ENCODE peak calls at places on chromosome 12, in five cellular contexts. One of them, this sample, is unnamed.

GRCh38 chr12:82527165-82527780 is 159.4 kb upstream of the TMTC2 start:
- DNase-seq in fibroblast of mammary gland: peak; percentile 69
- DNase-seq in lower leg skin: peak; percentile 16
- DNase-seq in right atrium auricular region: no peak
- DNase-seq in cardiac muscle cell: peak; percentile 78
- DNase-seq in this sample: no peak

GRCh38 chr12:121628037-121628436 is 1.7 kb downstream of the ORAI1 start:
- DNase-seq in fibroblast of mammary gland: no peak
- DNase-seq in lower leg skin: no peak
- DNase-seq in right atrium auricular region: no peak
- DNase-seq in cardiac muscle cell: no peak
- DNase-seq in this sample: no peak

GRCh38 chr12:662541-663292 is 528 bp downstream of the NINJ2 start:
- DNase-seq in fibroblast of mammary gland: no peak
- DNase-seq in lower leg skin: no peak
- DNase-seq in right atrium auricular region: no peak
- DNase-seq in cardiac muscle cell: no peak
- DNase-seq in this sample: no peak

GRCh38 chr12:4143909-4144308 is 129.7 kb upstream of the CCND2 start:
- DNase-seq in fibroblast of mammary gland: no peak
- DNase-seq in lower leg skin: no peak
- DNase-seq in right atrium auricular region: no peak
- DNase-seq in cardiac muscle cell: no peak
- DNase-seq in this sample: no peak

GRCh38 chr12:13203028-13203922 is 6.7 kb downstream of the EMP1 start:
- DNase-seq in fibroblast of mammary gland: peak; percentile 87
- DNase-seq in lower leg skin: peak; percentile 80
- DNase-seq in right atrium auricular region: peak; percentile 83
- DNase-seq in cardiac muscle cell: peak; percentile 35
- DNase-seq in this sample: no peak

GRCh38 chr12:42382013-42382696 is 56.2 kb downstream of the PPHLN1 start:
- DNase-seq in fibroblast of mammary gland: peak; percentile 38
- DNase-seq in lower leg skin: no peak
- DNase-seq in right atrium auricular region: no peak
- DNase-seq in cardiac muscle cell: no peak
- DNase-seq in this sample: no peak

GRCh38 chr12:1800646-1801284 is 19.6 kb upstream of the LRTM2 start:
- DNase-seq in fibroblast of mammary gland: peak; percentile 66
- DNase-seq in lower leg skin: no peak
- DNase-seq in right atrium auricular region: no peak
- DNase-seq in cardiac muscle cell: peak; percentile 81
- DNase-seq in this sample: no peak

GRCh38 chr12:52663420-52663819 is 11.4 kb upstream of the KRT2 start:
- DNase-seq in fibroblast of mammary gland: no peak
- DNase-seq in lower leg skin: no peak
- DNase-seq in right atrium auricular region: no peak
- DNase-seq in cardiac muscle cell: no peak
- DNase-seq in this sample: no peak

GRCh38 chr12:93616584-93617101 is 44.2 kb downstream of the SOCS2 start:
- DNase-seq in fibroblast of mammary gland: peak; percentile 91
- DNase-seq in lower leg skin: no peak
- DNase-seq in right atrium auricular region: no peak
- DNase-seq in cardiac muscle cell: no peak
- DNase-seq in this sample: peak; percentile 48

GRCh38 chr12:98696036-98696646 is 51.1 kb downstream of the APAF1 start:
- DNase-seq in fibroblast of mammary gland: no peak
- DNase-seq in lower leg skin: no peak
- DNase-seq in right atrium auricular region: no peak
- DNase-seq in cardiac muscle cell: no peak
- DNase-seq in this sample: no peak

GRCh38 chr12:100959481-100959880 is 164.9 kb downstream of the ANO4 start:
- DNase-seq in fibroblast of mammary gland: peak; percentile 78
- DNase-seq in lower leg skin: no peak
- DNase-seq in right atrium auricular region: no peak
- DNase-seq in cardiac muscle cell: no peak
- DNase-seq in this sample: no peak

GRCh38 chr12:65740873-65741600 is 83.2 kb upstream of the HMGA2 start:
- DNase-seq in fibroblast of mammary gland: peak; percentile 66
- DNase-seq in lower leg skin: peak; percentile 56
- DNase-seq in right atrium auricular region: no peak
- DNase-seq in cardiac muscle cell: peak; percentile 88
- DNase-seq in this sample: peak; percentile 93

GRCh38 chr12:32301216-32301615 is 98.1 kb upstream of the FGD4 start:
- DNase-seq in fibroblast of mammary gland: no peak
- DNase-seq in lower leg skin: no peak
- DNase-seq in right atrium auricular region: no peak
- DNase-seq in cardiac muscle cell: no peak
- DNase-seq in this sample: no peak

GRCh38 chr12:57456145-57456700 is 1.1 kb downstream of the INHBE start:
- DNase-seq in fibroblast of mammary gland: peak; percentile 24
- DNase-seq in lower leg skin: no peak
- DNase-seq in right atrium auricular region: no peak
- DNase-seq in cardiac muscle cell: peak; percentile 75
- DNase-seq in this sample: no peak

GRCh38 chr12:18368594-18368993 is 107.3 kb downstream of the PIK3C2G start:
- DNase-seq in fibroblast of mammary gland: no peak
- DNase-seq in lower leg skin: no peak
- DNase-seq in right atrium auricular region: no peak
- DNase-seq in cardiac muscle cell: no peak
- DNase-seq in this sample: no peak

GRCh38 chr12:115135800-115136211 is 451.8 kb upstream of the TBX3 start:
- DNase-seq in fibroblast of mammary gland: peak; percentile 19
- DNase-seq in lower leg skin: peak; percentile 19
- DNase-seq in right atrium auricular region: peak; percentile 72
- DNase-seq in cardiac muscle cell: peak; percentile 82
- DNase-seq in this sample: no peak

GRCh38 chr12:94290353-94290752 is 142.0 kb downstream of the PLXNC1 start:
- DNase-seq in fibroblast of mammary gland: no peak
- DNase-seq in lower leg skin: no peak
- DNase-seq in right atrium auricular region: no peak
- DNase-seq in cardiac muscle cell: peak; percentile 85
- DNase-seq in this sample: no peak

GRCh38 chr12:12645485-12645884 is 33.8 kb downstream of the CREBL2 start:
- DNase-seq in fibroblast of mammary gland: peak; percentile 52
- DNase-seq in lower leg skin: no peak
- DNase-seq in right atrium auricular region: no peak
- DNase-seq in cardiac muscle cell: peak; percentile 36
- DNase-seq in this sample: no peak

GRCh38 chr12:102480401-102480800 is at the start of gene IGF1:
- DNase-seq in fibroblast of mammary gland: peak; percentile 56
- DNase-seq in lower leg skin: no peak
- DNase-seq in right atrium auricular region: no peak
- DNase-seq in cardiac muscle cell: no peak
- DNase-seq in this sample: no peak

GRCh38 chr12:76192416-76192815 is 107.9 kb upstream of the NAP1L1 start:
- DNase-seq in fibroblast of mammary gland: no peak
- DNase-seq in lower leg skin: no peak
- DNase-seq in right atrium auricular region: no peak
- DNase-seq in cardiac muscle cell: no peak
- DNase-seq in this sample: no peak

GRCh38 chr12:1922985-1923384 is 4.5 kb upstream of the CACNA2D4 start:
- DNase-seq in fibroblast of mammary gland: no peak
- DNase-seq in lower leg skin: no peak
- DNase-seq in right atrium auricular region: no peak
- DNase-seq in cardiac muscle cell: no peak
- DNase-seq in this sample: no peak

GRCh38 chr12:3418609-3419469 is 72.2 kb upstream of the PRMT8 start:
- DNase-seq in fibroblast of mammary gland: no peak
- DNase-seq in lower leg skin: no peak
- DNase-seq in right atrium auricular region: peak; percentile 11
- DNase-seq in cardiac muscle cell: no peak
- DNase-seq in this sample: no peak

GRCh38 chr12:6779667-6780459 is 7.5 kb downstream of the LAG3 start:
- DNase-seq in fibroblast of mammary gland: no peak
- DNase-seq in lower leg skin: no peak
- DNase-seq in right atrium auricular region: no peak
- DNase-seq in cardiac muscle cell: no peak
- DNase-seq in this sample: no peak

GRCh38 chr12:26017484-26018211 is 59.2 kb downstream of the RASSF8 start:
- DNase-seq in fibroblast of mammary gland: peak; percentile 53
- DNase-seq in lower leg skin: no peak
- DNase-seq in right atrium auricular region: no peak
- DNase-seq in cardiac muscle cell: peak; percentile 58
- DNase-seq in this sample: no peak

GRCh38 chr12:102120564-102120873 is 536 bp downstream of the PARPBP start:
- DNase-seq in fibroblast of mammary gland: no peak
- DNase-seq in lower leg skin: no peak
- DNase-seq in right atrium auricular region: no peak
- DNase-seq in cardiac muscle cell: no peak
- DNase-seq in this sample: no peak

GRCh38 chr12:88945041-88945732 is 364.9 kb upstream of the KITLG start:
- DNase-seq in fibroblast of mammary gland: no peak
- DNase-seq in lower leg skin: no peak
- DNase-seq in right atrium auricular region: no peak
- DNase-seq in cardiac muscle cell: no peak
- DNase-seq in this sample: no peak

GRCh38 chr12:6038160-6038559 is 86.3 kb downstream of the VWF start:
- DNase-seq in fibroblast of mammary gland: peak; percentile 80
- DNase-seq in lower leg skin: no peak
- DNase-seq in right atrium auricular region: no peak
- DNase-seq in cardiac muscle cell: peak; percentile 85
- DNase-seq in this sample: no peak

GRCh38 chr12:34048714-34049113 is 26.4 kb downstream of the ALG10 start:
- DNase-seq in fibroblast of mammary gland: no peak
- DNase-seq in lower leg skin: no peak
- DNase-seq in right atrium auricular region: no peak
- DNase-seq in cardiac muscle cell: no peak
- DNase-seq in this sample: no peak

GRCh38 chr12:22275847-22276246 is 58.7 kb downstream of the ST8SIA1 start:
- DNase-seq in fibroblast of mammary gland: peak; percentile 99
- DNase-seq in lower leg skin: peak; percentile 95
- DNase-seq in right atrium auricular region: peak; percentile 94
- DNase-seq in cardiac muscle cell: peak; percentile 37
- DNase-seq in this sample: peak; percentile 91

GRCh38 chr12:112258926-112259325 is 123.3 kb downstream of the HECTD4 start:
- DNase-seq in fibroblast of mammary gland: no peak
- DNase-seq in lower leg skin: no peak
- DNase-seq in right atrium auricular region: no peak
- DNase-seq in cardiac muscle cell: no peak
- DNase-seq in this sample: no peak

GRCh38 chr12:33614630-33615029 is 175.0 kb upstream of the SYT10 start:
- DNase-seq in fibroblast of mammary gland: no peak
- DNase-seq in lower leg skin: no peak
- DNase-seq in right atrium auricular region: no peak
- DNase-seq in cardiac muscle cell: no peak
- DNase-seq in this sample: no peak

GRCh38 chr12:15232959-15233358 is 11.7 kb upstream of the RERG start:
- DNase-seq in fibroblast of mammary gland: no peak
- DNase-seq in lower leg skin: no peak
- DNase-seq in right atrium auricular region: no peak
- DNase-seq in cardiac muscle cell: no peak
- DNase-seq in this sample: no peak

DNA sequence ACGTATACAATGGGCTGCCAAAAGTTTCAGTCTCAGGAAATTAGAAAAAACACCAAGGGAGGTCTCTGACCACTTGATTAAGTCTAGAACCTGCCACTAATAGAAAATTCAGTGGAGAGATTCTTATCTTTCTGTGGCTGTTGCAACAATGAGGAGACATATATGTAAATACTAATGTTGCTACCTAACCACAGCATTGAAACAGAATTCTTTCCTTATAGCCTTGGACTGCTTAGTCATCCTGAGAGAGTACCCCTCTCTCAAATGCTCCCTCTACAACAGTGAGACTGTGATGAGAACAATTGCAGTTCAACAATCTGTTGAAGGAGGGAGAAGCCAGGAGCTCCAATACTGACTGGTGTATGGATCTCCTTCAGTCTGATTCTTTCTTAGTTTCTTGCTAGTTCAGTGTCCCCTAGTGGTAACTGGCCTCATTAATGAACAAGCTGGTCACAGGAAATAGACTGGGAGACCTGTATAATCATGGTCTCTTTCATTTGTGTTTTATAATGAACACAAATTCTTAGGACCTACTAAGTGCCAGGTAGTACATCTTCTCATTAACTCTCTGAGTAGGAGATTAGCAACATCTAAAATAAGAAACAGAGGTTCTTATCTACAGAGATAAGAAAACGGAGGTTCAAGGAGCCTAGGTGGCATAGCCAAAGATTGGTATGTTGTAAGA is 164.5 kb downstream of the SLC38A4 start:
- DNase-seq in fibroblast of mammary gland: peak; percentile 93
- DNase-seq in lower leg skin: peak; percentile 42
- DNase-seq in right atrium auricular region: no peak
- DNase-seq in cardiac muscle cell: peak; percentile 78
- DNase-seq in this sample: no peak
- TF ChIP-seq CTCF in fibroblast of mammary gland: peak; percentile 93
- TF ChIP-seq CTCF in lower leg skin: no peak
- TF ChIP-seq CTCF in right atrium auricular region: peak; percentile 85
- TF ChIP-seq CTCF in cardiac muscle cell: peak; percentile 83
- TF ChIP-seq CTCF in this sample: peak; percentile 85

GRCh38 chr12:49225551-49226166 is 36.8 kb upstream of the TUBA1A start:
- DNase-seq in fibroblast of mammary gland: peak; percentile 63
- DNase-seq in lower leg skin: no peak
- DNase-seq in right atrium auricular region: no peak
- DNase-seq in cardiac muscle cell: no peak
- DNase-seq in this sample: no peak
- TF ChIP-seq CTCF in fibroblast of mammary gland: peak; percentile 35
- TF ChIP-seq CTCF in lower leg skin: no peak
- TF ChIP-seq CTCF in right atrium auricular region: no peak
- TF ChIP-seq CTCF in cardiac muscle cell: peak; percentile 29
- TF ChIP-seq CTCF in this sample: no peak

GRCh38 chr12:74415633-74416032 is 122.0 kb upstream of the ATXN7L3B start:
- DNase-seq in fibroblast of mammary gland: peak; percentile 21
- DNase-seq in lower leg skin: no peak
- DNase-seq in right atrium auricular region: no peak
- DNase-seq in cardiac muscle cell: peak; percentile 42
- DNase-seq in this sample: no peak
- TF ChIP-seq CTCF in fibroblast of mammary gland: peak; percentile 62
- TF ChIP-seq CTCF in lower leg skin: no peak
- TF ChIP-seq CTCF in right atrium auricular region: no peak
- TF ChIP-seq CTCF in cardiac muscle cell: peak; percentile 49
- TF ChIP-seq CTCF in this sample: peak; percentile 65

GRCh38 chr12:39805651-39806050 is 186.0 kb upstream of the ABCD2 start:
- DNase-seq in fibroblast of mammary gland: no peak
- DNase-seq in lower leg skin: no peak
- DNase-seq in right atrium auricular region: no peak
- DNase-seq in cardiac muscle cell: no peak
- DNase-seq in this sample: no peak

GRCh38 chr12:39803151-39803550 is 183.5 kb upstream of the ABCD2 start:
- DNase-seq in fibroblast of mammary gland: no peak
- DNase-seq in lower leg skin: no peak
- DNase-seq in right atrium auricular region: no peak
- DNase-seq in cardiac muscle cell: no peak
- DNase-seq in this sample: no peak

GRCh38 chr12:39804479-39805241 is 185.1 kb upstream of the ABCD2 start:
- DNase-seq in fibroblast of mammary gland: peak; percentile 4
- DNase-seq in lower leg skin: no peak
- DNase-seq in right atrium auricular region: no peak
- DNase-seq in cardiac muscle cell: no peak
- DNase-seq in this sample: no peak

DNA sequence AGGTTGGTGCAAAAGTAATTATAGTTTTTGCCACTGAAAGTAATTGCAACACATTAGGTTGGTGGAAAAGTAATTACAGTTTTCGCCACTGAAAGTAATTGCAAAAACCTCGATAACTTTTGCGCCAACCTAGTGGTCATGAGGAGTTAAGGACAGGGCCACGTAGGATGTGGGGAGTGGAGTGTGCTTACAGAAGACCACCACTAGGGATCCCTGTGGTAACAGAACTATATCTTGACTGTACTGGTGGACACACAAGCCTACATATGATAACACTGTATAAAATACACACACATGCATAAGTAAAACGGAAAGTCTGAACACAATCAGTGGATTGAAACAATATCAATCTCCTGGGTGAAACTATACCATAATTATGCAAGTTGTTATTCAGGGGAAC is 187.4 kb upstream of the ABCD2 start:
- DNase-seq in fibroblast of mammary gland: peak; percentile 30
- DNase-seq in lower leg skin: no peak
- DNase-seq in right atrium auricular region: no peak
- DNase-seq in cardiac muscle cell: peak; percentile 15
- DNase-seq in this sample: no peak
- TF ChIP-seq CTCF in fibroblast of mammary gland: peak; percentile 32
- TF ChIP-seq CTCF in lower leg skin: no peak
- TF ChIP-seq CTCF in right atrium auricular region: no peak
- TF ChIP-seq CTCF in cardiac muscle cell: peak; percentile 42
- TF ChIP-seq CTCF in this sample: peak; percentile 9

This sample was measured in osteocyte.